ENCODE peak calls at places on chromosomes 16 and 17, in nine cellular contexts. J is heart left ventricle; D is stimulated activated CD4-positive, alpha-beta T cell treated with anti-CD3 and anti-CD28 coated beads, Interleukin-1b, Interleukin-23, amount 100 ng/mL, for 1 hour; K is head of caudate nucleus; T is stimulated activated CD8-positive, alpha-beta memory T cell treated with anti-CD3 and anti-CD28 coated beads, Interleukin-7, amount 100 ng/mL, for 1 hour; Q is anterior cingulate cortex; C is GM23248; H is chondrocyte; Y is T-helper 17 cell. M is an unnamed sample.

GRCh38 chr16:89732142-89732917 is 11.0 kb downstream of the ZNF276 start:
- DNase-seq in Q (no peak), Y (no peak), H (no peak), C (no peak), D (no peak), J (no peak), K (no peak), T (no peak), M (no peak)

GRCh38 chr17:1047177-1047885 is 50.4 kb downstream of the TIMM22 start:
- DNase-seq in D (no peak), Q (no peak), K (no peak), H (peak), Y (no peak), C (no peak), J (peak), T (no peak), M (no peak)

GRCh38 chr17:41617136-41617535 is 4.6 kb upstream of the KRT16 start:
- DNase-seq in J (no peak), Q (no peak), Y (no peak), K (no peak), T (no peak), D (no peak), H (peak), C (no peak), M (no peak)

GRCh38 chr16:57434003-57434402 is 13.2 kb downstream of the CIAPIN1 start:
- DNase-seq in H (no peak), Y (no peak), Q (no peak), J (no peak), K (no peak), D (no peak), T (no peak), C (no peak), M (no peak)

GRCh38 chr16:71722801-71723536 is 1.5 kb downstream of the PHLPP2 start:
- DNase-seq in D (no peak), Y (peak), J (peak), T (peak), K (peak), C (peak), Q (peak), H (peak), M (peak)

GRCh38 chr17:13562271-13562800 is 39.4 kb downstream of the HS3ST3A1 start:
- DNase-seq in H (no peak), T (no peak), D (no peak), J (no peak), Y (no peak), C (peak), Q (no peak), K (no peak), M (peak)

GRCh38 chr17:73342057-73342522 is 30.3 kb upstream of the CDC42EP4 start:
- DNase-seq in Y (no peak), T (no peak), J (peak), C (peak), K (peak), H (peak), Q (peak), D (no peak), M (peak)

GRCh38 chr17:41724476-41725030 is 9.9 kb downstream of the HAP1 start:
- DNase-seq in D (no peak), Y (no peak), T (no peak), H (no peak), Q (no peak), C (no peak), K (no peak), J (no peak), M (no peak)

GRCh38 chr17:1019451-1019850 is 22.5 kb downstream of the TIMM22 start:
- DNase-seq in K (no peak), Y (no peak), Q (no peak), J (peak), D (no peak), H (no peak), T (no peak), C (no peak), M (no peak)

GRCh38 chr17:69575346-69575761 is 160.9 kb downstream of the MAP2K6 start:
- DNase-seq in K (no peak), Q (no peak), H (no peak), T (no peak), C (peak), D (no peak), Y (no peak), J (no peak), M (peak)

GRCh38 chr16:74825941-74826340 is 51.3 kb upstream of the FA2H start:
- DNase-seq in T (no peak), C (no peak), D (no peak), H (no peak), Y (no peak), J (no peak), Q (no peak), K (no peak), M (no peak)

GRCh38 chr16:68284847-68285246 is 20.5 kb downstream of the SLC7A6 start:
- DNase-seq in H (no peak), T (no peak), Q (no peak), J (no peak), C (no peak), K (no peak), D (no peak), Y (no peak), M (no peak)

GRCh38 chr17:39979865-39980401 is 674 bp upstream of the PSMD3 start:
- DNase-seq in H (no peak), K (no peak), Y (no peak), C (peak), D (no peak), T (no peak), Q (no peak), J (no peak), M (peak)

GRCh38 chr16:19138601-19139000 is 24.8 kb downstream of the ITPRIPL2 start:
- DNase-seq in K (no peak), T (no peak), J (peak), Y (no peak), C (peak), Q (no peak), D (no peak), H (no peak), M (peak)

GRCh38 chr16:65572156-65572555 is 450.3 kb upstream of the CDH11 start:
- DNase-seq in Q (no peak), Y (no peak), H (no peak), C (peak), K (no peak), J (no peak), D (no peak), T (no peak), M (peak)

GRCh38 chr16:11224096-11224893 is 31.7 kb downstream of the SOCS1 start:
- DNase-seq in K (peak), D (no peak), Y (peak), T (peak), C (no peak), Q (no peak), J (peak), H (no peak), M (no peak)

GRCh38 chr16:87210949-87211348 is 106.2 kb downstream of the C16orf95 start:
- DNase-seq in Q (no peak), C (peak), H (no peak), T (no peak), J (no peak), Y (no peak), K (no peak), D (no peak), M (peak)

GRCh38 chr17:10435096-10435495 is 13.3 kb upstream of the MYH8 start:
- DNase-seq in C (peak), H (no peak), Y (no peak), K (no peak), J (no peak), D (no peak), Q (no peak), T (no peak), M (peak)

GRCh38 chr17:59651346-59651745 is 31.7 kb downstream of the CLTC start:
- DNase-seq in K (no peak), Q (no peak), Y (no peak), T (no peak), H (no peak), J (no peak), C (peak), D (no peak), M (peak)

GRCh38 chr16:4042581-4042980 is 73.7 kb downstream of the ADCY9 start:
- DNase-seq in C (no peak), D (no peak), K (no peak), J (no peak), Y (no peak), T (no peak), H (no peak), Q (no peak), M (no peak)

GRCh38 chr17:7711356-7711755 is 6.2 kb upstream of the DNAH2 start:
- DNase-seq in H (peak), J (no peak), T (no peak), Y (no peak), D (no peak), C (no peak), Q (no peak), K (no peak), M (no peak)

GRCh38 chr17:66865151-66865550 is 30.2 kb downstream of the CACNG5 start:
- DNase-seq in H (no peak), D (no peak), Y (no peak), C (peak), Q (no peak), T (no peak), J (no peak), K (no peak), M (no peak)

GRCh38 chr16:2842340-2843000 is 12.4 kb downstream of the ZG16B start:
- DNase-seq in Q (no peak), T (peak), D (peak), H (no peak), K (peak), Y (peak), C (peak), J (peak), M (no peak)

GRCh38 chr16:68781784-68782183 is 44.7 kb downstream of the CDH1 start:
- DNase-seq in C (no peak), K (no peak), T (no peak), D (no peak), J (no peak), Q (no peak), Y (no peak), H (no peak), M (no peak)

GRCh38 chr17:10357768-10358167 is 15.0 kb downstream of the MYH13 start:
- DNase-seq in T (peak), K (no peak), D (no peak), Q (no peak), H (no peak), C (peak), Y (no peak), J (no peak), M (no peak)

GRCh38 chr17:45425125-45425983 is 7.3 kb downstream of the ARHGAP27 start:
- DNase-seq in Q (no peak), Y (no peak), J (peak), D (no peak), C (peak), H (no peak), T (no peak), K (no peak), M (peak)

GRCh38 chr17:50883850-50884291 is 17.7 kb upstream of the TOB1 start:
- DNase-seq in C (no peak), D (no peak), J (no peak), Y (no peak), T (no peak), Q (no peak), H (no peak), K (no peak), M (no peak)

GRCh38 chr17:56653877-56654276 is 60.4 kb downstream of the NOG start:
- DNase-seq in Q (no peak), C (peak), H (no peak), J (no peak), K (no peak), T (peak), D (peak), Y (no peak), M (peak)

GRCh38 chr16:52548261-52549010 is 1.5 kb upstream of the TOX3 start:
- DNase-seq in Q (no peak), D (no peak), T (no peak), Y (no peak), C (no peak), J (no peak), K (no peak), H (no peak), M (no peak)

GRCh38 chr17:43019418-43019817 is 2.8 kb downstream of the VAT1 start:
- DNase-seq in T (no peak), J (no peak), Q (no peak), Y (no peak), H (no peak), C (peak), D (no peak), K (no peak), M (no peak)

GRCh38 chr17:37791434-37791833 is 46.6 kb upstream of the HNF1B start:
- DNase-seq in T (no peak), D (no peak), K (no peak), J (no peak), Y (no peak), H (no peak), Q (no peak), C (peak), M (peak)

GRCh38 chr17:33511670-33512069 is 218.6 kb upstream of the ASIC2 start:
- DNase-seq in K (no peak), C (no peak), H (no peak), Q (no peak), J (no peak), D (no peak), Y (no peak), T (no peak), M (no peak)

GRCh38 chr17:633133-633532 is 81.5 kb downstream of the VPS53 start:
- DNase-seq in K (no peak), Q (no peak), C (peak), J (no peak), H (no peak), Y (no peak), D (no peak), T (no peak), M (peak)

GRCh38 chr16:85350973-85351372 is 238.7 kb upstream of the CIBAR2 start:
- DNase-seq in J (peak), K (peak), T (no peak), Q (peak), D (no peak), C (peak), H (no peak), Y (no peak), M (peak)

GRCh38 chr17:28744104-28744801 is 442 bp downstream of the TRAF4 start:
- DNase-seq in Q (peak), K (peak), D (no peak), J (peak), C (peak), Y (peak), T (peak), H (peak), M (peak)

M was measured in M059J.